ENCODE peak calls at places on chromosome 22, in five cellular contexts. X, R, L, U and B are unnamed samples. For H3K27me3, the result is how much of the 10 kb centered on the place peaks cover.

GRCh38 chr22:48888466-48889208 is 939.0 kb downstream of the BRD1 start:
- DNase-seq in R (no peak), U (no peak), L (no peak), X (no peak), B (no peak)

GRCh38 chr22:33597274-33597985 is 322.8 kb downstream of the LARGE1 start:
- DNase-seq in R (no peak), L (no peak), U (no peak), X (no peak), B (no peak)

GRCh38 chr22:39176673-39177455 is 24.4 kb upstream of the CBX7 start:
- DNase-seq in U (no peak), X (no peak), L (no peak), R (no peak), B (no peak)

GRCh38 chr22:43295660-43296059 is 47.5 kb downstream of the SCUBE1 start:
- DNase-seq in U (no peak), L (no peak), R (no peak), X (no peak), B (no peak)

GRCh38 chr22:29630987-29631386 is 27.6 kb downstream of the NF2 start:
- DNase-seq in X (no peak), R (no peak), L (no peak), U (no peak), B (no peak)

GRCh38 chr22:38172016-38172431 is 9.6 kb downstream of the PLA2G6 start:
- DNase-seq in R (no peak), L (no peak), U (peak), X (no peak), B (peak)

GRCh38 chr22:25563757-25564319 is 637 bp upstream of the GRK3 start:
- DNase-seq in X (no peak), U (peak), L (peak), R (peak), B (no peak)

GRCh38 chr22:46909237-46910030 is 147.0 kb downstream of the TBC1D22A start:
- DNase-seq in R (no peak), L (no peak), X (no peak), U (no peak), B (no peak)

GRCh38 chr22:30078320-30079311 is 1.6 kb upstream of the HORMAD2 start:
- DNase-seq in L (no peak), X (no peak), U (no peak), R (no peak), B (no peak)

GRCh38 chr22:35140879-35141745 is 75.2 kb downstream of the ISX start:
- DNase-seq in L (no peak), X (peak), R (peak), U (no peak), B (no peak)

GRCh38 chr22:39655736-39656285 is 85.3 kb downstream of the CACNA1I start:
- DNase-seq in U (no peak), L (no peak), R (no peak), X (no peak), B (no peak)

GRCh38 chr22:25447689-25448434 is 116.6 kb upstream of the GRK3 start:
- DNase-seq in X (peak), U (peak), L (peak), R (peak), B (peak)

GRCh38 chr22:29816539-29816938 is 21.5 kb downstream of the ASCC2 start:
- DNase-seq in U (no peak), L (no peak), R (no peak), X (no peak), B (no peak)

GRCh38 chr22:17281026-17281809 is 62.0 kb upstream of the ADA2 start:
- DNase-seq in L (no peak), U (no peak), R (no peak), X (no peak), B (no peak)

GRCh38 chr22:33247758-33248157 is 189.6 kb upstream of the SYN3 start:
- DNase-seq in X (no peak), L (no peak), R (no peak), U (no peak), B (no peak)

GRCh38 chr22:29216873-29217666 is 11.4 kb downstream of the EMID1 start:
- DNase-seq in X (no peak), R (no peak), L (no peak), U (peak), B (peak)

GRCh38 chr22:29977107-29977506 is 94.1 kb downstream of the MTMR3 start:
- DNase-seq in R (no peak), U (no peak), L (no peak), X (no peak), B (no peak)

GRCh38 chr22:39241632-39242388 is 3.0 kb downstream of the PDGFB start:
- DNase-seq in L (no peak), U (no peak), R (no peak), X (no peak), B (no peak)

GRCh38 chr22:43409800-43410199 is 2.0 kb upstream of the MPPED1 start:
- DNase-seq in U (no peak), R (no peak), L (no peak), X (no peak), B (no peak)

GRCh38 chr22:17411213-17411612 is 42.0 kb downstream of the CECR2 start:
- DNase-seq in U (no peak), L (no peak), X (no peak), R (no peak), B (no peak)

GRCh38 chr22:41256254-41256897 is 15.6 kb upstream of the CHADL start:
- DNase-seq in R (no peak), U (peak), X (no peak), L (no peak), B (no peak)

GRCh38 chr22:44580756-44581435 is 82.9 kb upstream of the RTL6 start:
- DNase-seq in U (no peak), L (no peak), X (no peak), R (no peak), B (no peak)

GRCh38 chr22:29014773-29015172 is 46.9 kb downstream of the C22orf31 start:
- DNase-seq in R (no peak), U (no peak), X (no peak), L (no peak), B (no peak)

GRCh38 chr22:24418786-24419479 is 8.5 kb upstream of the ADORA2A start:
- DNase-seq in U (no peak), L (no peak), R (no peak), X (no peak), B (no peak)

GRCh38 chr22:38873469-38874411 is 1.7 kb upstream of the CBX6 start:
- DNase-seq in R (no peak), X (no peak), L (no peak), U (no peak), B (no peak)

GRCh38 chr22:29385748-29386147 is 2.6 kb downstream of the AP1B1 start:
- DNase-seq in L (peak), U (no peak), R (peak), X (no peak), B (no peak)

GRCh38 chr22:26998134-26998533 is 340.7 kb downstream of the MIAT start:
- DNase-seq in X (no peak), L (peak), U (no peak), R (no peak), B (no peak)

GRCh38 chr22:38112361-38112760 is 1.9 kb upstream of the BAIAP2L2 start:
- DNase-seq in L (no peak), U (no peak), R (peak), X (no peak), B (no peak)

GRCh38 chr22:40200795-40201194 is 23.1 kb downstream of the TNRC6B start:
- DNase-seq in X (no peak), U (no peak), L (no peak), R (no peak), B (no peak)

GRCh38 chr22:30890689-30891442 is 77.7 kb downstream of the MORC2 start:
- DNase-seq in X (peak), U (peak), L (no peak), R (peak), B (no peak)

GRCh38 chr22:19756288-19757128 is 4.1 kb upstream of the TBX1 start:
- DNase-seq in X (peak), L (peak), U (no peak), R (peak), B (no peak)

GRCh38 chr22:24827305-24827704 is 21.3 kb downstream of the SGSM1 start:
- DNase-seq in R (peak), U (no peak), L (no peak), X (no peak), B (no peak)

GRCh38 chr22:26322179-26322905 is 106.7 kb upstream of the ASPHD2 start:
- DNase-seq in U (peak), R (no peak), X (no peak), L (no peak), B (peak)

GRCh38 chr22:27074016-27074415 is 416.6 kb downstream of the MIAT start:
- DNase-seq in R (no peak), X (no peak), U (no peak), L (no peak), B (no peak)

GRCh38 chr22:48645766-48646165 is 1181.9 kb downstream of the BRD1 start:
- DNase-seq in R (no peak), X (no peak), U (no peak), L (no peak), B (no peak)

GRCh38 chr22:50101870-50102565 is 12.2 kb downstream of the MOV10L1 start:
- DNase-seq in L (no peak), X (no peak), R (no peak), U (no peak), B (no peak)

GRCh38 chr22:50104149-50104548 is 14.3 kb downstream of the MOV10L1 start:
- DNase-seq in X (no peak), R (no peak), U (no peak), L (no peak), B (no peak)

GRCh38 chr22:50107529-50107928 is 17.7 kb downstream of the MOV10L1 start:
- DNase-seq in U (no peak), X (no peak), L (no peak), R (no peak), B (no peak)

GRCh38 chr22:50105529-50106100 is 15.8 kb downstream of the MOV10L1 start:
- DNase-seq in X (peak), R (no peak), L (no peak), U (peak), B (no peak)

GRCh38 chr22:50102946-50103345 is 13.1 kb downstream of the MOV10L1 start:
- DNase-seq in X (peak), L (no peak), R (no peak), U (no peak), B (no peak)
- TF ChIP-seq CTCF in X (peak), L (no peak), R (no peak), U (no peak), B (no peak)

GRCh38 chr22:42289671-42290269 is 19.3 kb upstream of the TCF20 start:
- DNase-seq in R (no peak), X (no peak), U (no peak), L (no peak), B (no peak)

GRCh38 chr22:42287174-42287890 is 16.9 kb upstream of the TCF20 start:
- DNase-seq in R (no peak), X (no peak), L (no peak), U (no peak), B (no peak)

GRCh38 chr22:42286205-42286604 is 15.8 kb upstream of the TCF20 start:
- DNase-seq in L (no peak), U (no peak), X (no peak), R (no peak), B (no peak)

GRCh38 chr22:42291287-42291686 is 20.8 kb upstream of the TCF20 start:
- DNase-seq in U (no peak), X (no peak), R (no peak), L (no peak), B (no peak)

DNA sequence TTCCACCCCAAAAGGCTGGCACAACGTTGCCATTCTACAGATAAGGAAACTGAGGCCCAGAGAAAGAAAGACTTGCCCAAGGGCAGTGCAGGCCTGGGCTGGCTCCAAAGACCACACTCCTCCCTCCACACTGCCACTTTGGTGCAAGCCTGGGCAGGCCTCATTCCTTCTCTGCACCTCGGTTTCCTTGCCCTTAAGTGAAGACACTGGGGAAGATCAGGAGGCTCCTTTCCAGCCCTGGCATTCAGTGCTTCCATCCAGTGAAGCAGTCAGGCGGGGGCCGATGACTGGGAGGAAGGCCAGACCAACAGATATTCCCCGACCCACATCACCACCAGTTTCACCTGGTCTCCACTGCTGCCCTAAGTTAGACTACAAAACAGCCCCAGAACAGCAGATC is 18.3 kb upstream of the TCF20 start:
- DNase-seq in U (no peak), L (no peak), R (no peak), X (no peak), B (no peak)
- H3K27me3 ChIP-seq in U (under half), L (under half), R (under half), X (under half), B (under half)

DNA sequence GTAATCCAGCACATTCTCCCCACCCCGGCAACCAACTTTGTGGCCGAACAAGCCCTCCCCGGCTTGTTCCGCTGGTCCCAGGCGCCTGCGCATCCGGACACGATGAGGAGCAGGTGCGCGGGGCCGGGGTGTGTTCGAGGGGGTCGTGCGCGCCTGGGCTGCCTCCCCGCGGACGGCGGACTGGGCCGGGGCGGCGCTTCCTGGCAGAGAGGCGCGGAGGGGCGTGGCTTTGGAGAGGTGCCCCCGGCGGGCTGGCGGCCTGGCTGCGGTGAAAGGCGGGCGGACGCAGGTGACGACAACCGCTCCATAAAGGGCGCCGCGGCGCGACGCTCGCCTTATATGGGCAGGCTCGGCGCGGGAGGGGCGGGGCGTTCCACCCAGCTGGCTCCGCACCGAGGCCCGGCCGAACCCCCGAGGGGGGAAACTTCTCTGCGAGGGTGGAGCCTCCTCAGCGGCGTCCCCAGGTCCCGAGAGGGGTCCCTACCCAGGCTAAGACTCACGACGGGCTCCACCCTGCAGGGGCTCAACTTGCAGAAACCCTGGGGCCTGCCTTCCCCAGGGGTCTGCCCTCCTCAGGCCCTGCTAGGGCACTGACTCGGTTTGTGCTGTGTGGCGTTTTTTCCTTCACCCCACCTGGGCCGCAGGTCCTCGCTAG is 26.4 kb downstream of the TXN2 start:
- DNase-seq in L (peak), R (peak), U (peak), X (peak), B (peak)
- TF ChIP-seq POLR2A in L (no peak), R (peak), U (no peak), X (peak), B (peak)

GRCh38 chr22:32103648-32104326 is 55.3 kb downstream of the C22orf42 start:
- DNase-seq in R (no peak), X (no peak), U (peak), L (no peak), B (no peak)
- TF ChIP-seq CTCF in R (no peak), X (no peak), U (peak), L (peak), B (no peak)

GRCh38 chr22:22773979-22774738 is 113.5 kb upstream of the IGLL5 start:
- DNase-seq in L (no peak), U (no peak), R (no peak), X (no peak), B (no peak)
- H3K27me3 ChIP-seq in L (under half), U (under half), R (under half), X (under half), B (under half)

DNA sequence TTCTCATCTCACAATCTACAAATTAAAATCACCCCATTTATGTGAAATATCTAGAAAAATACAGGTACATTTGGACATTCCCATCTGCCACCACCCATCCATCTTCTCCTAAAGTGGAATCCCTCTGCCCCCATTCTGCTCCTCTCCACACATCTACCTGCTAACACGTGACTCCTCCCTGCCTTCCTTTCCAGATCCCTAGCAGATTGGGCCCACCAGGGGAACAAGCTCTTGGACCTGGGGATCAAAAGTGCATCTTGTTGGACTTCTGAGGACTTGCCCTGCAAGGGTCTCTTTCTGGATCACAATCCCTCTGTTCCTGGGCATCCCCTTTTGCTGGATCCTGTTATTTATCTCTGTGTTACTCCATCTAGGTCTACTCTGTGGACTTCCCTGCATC is 107.6 kb downstream of the ZNF280B start:
- DNase-seq in R (no peak), X (peak), U (no peak), L (no peak), B (no peak)
- TF ChIP-seq POLR2A in R (no peak), X (no peak), U (no peak), L (no peak), B (no peak)

DNA sequence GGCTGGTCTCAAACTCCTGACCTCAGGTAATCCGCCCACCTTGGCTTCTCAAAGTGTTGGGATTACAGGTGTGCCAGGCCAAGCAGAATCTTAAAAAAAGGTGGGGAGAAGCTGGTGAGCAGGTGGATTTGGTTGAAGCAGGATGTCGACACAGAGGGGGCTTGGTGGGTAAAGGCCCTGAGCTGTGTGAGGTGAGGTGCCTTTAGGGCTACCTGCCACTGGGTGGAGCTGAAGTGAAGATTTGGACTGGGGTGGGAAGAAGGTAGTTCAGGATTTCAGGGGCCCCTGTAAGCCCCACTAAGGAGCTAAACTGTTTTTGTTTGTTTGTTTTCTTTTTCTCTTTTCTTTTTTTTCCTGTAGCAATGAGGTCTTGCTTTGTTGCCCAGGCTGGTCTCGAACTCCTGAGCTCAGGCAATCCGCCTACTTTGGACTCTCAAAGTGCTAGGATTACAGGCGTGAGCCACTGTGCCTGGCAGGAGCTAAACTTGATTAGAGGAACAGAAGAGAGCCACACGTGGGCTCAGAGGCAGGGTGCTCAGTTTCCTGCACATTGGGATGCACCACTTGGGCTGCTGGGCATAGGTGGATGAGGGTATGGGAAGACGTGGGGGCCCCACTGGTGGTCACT is 6.0 kb downstream of the P2RX6 start:
- DNase-seq in U (no peak), X (peak), L (no peak), R (no peak), B (no peak)
- TF ChIP-seq CTCF in U (peak), X (peak), L (no peak), R (no peak), B (peak)